ENCODE peak calls at places on chromosomes 13 and 19, in six cellular contexts. Z is GM04503, V is germinal center, N is NCI-H2171 treated with DMSO at 0.1 percent for 48 hours, S is progenitor cell of endocrine pancreas, F is endodermal cell. Y is an unnamed sample.

GRCh38 chr13:102900193-102900608 is 54.4 kb downstream of the ERCC5 start:
- DNase-seq in N (no peak), F (no peak), S (no peak), V (no peak), Z (no peak), Y (no peak)

GRCh38 chr19:44855606-44856005 is 9.5 kb downstream of the NECTIN2 start:
- DNase-seq in F (no peak), N (no peak), Z (no peak), S (no peak), V (no peak), Y (no peak)

GRCh38 chr19:45999653-46000121 is 4.4 kb downstream of the CCDC61 start:
- DNase-seq in F (peak), N (no peak), S (no peak), V (no peak), Z (no peak), Y (no peak)

GRCh38 chr13:105502193-105502592 is 1033.3 kb downstream of the EFNB2 start:
- DNase-seq in N (peak), S (no peak), F (peak), Z (no peak), V (no peak), Y (no peak)

GRCh38 chr19:45179063-45179847 is 671 bp downstream of the BLOC1S3 start:
- DNase-seq in V (peak), N (no peak), F (peak), Z (no peak), S (no peak), Y (no peak)

GRCh38 chr13:37148501-37148900 is 43.0 kb upstream of the CSNK1A1L start:
- DNase-seq in V (no peak), Z (no peak), F (no peak), N (no peak), S (no peak), Y (peak)

GRCh38 chr13:38705351-38705750 is 18.5 kb downstream of the FREM2 start:
- DNase-seq in S (no peak), N (no peak), Z (no peak), V (no peak), F (no peak), Y (no peak)

GRCh38 chr13:46184277-46184699 is 2.3 kb upstream of the LCP1 start:
- DNase-seq in S (no peak), N (no peak), F (peak), Z (no peak), V (peak), Y (peak)

GRCh38 chr13:33322965-33323668 is 37.6 kb upstream of the STARD13 start:
- DNase-seq in V (no peak), F (no peak), N (peak), S (no peak), Z (no peak), Y (no peak)

GRCh38 chr13:39970177-39970846 is 314.9 kb downstream of the COG6 start:
- DNase-seq in V (no peak), S (no peak), N (no peak), F (no peak), Z (no peak), Y (no peak)

GRCh38 chr13:97030705-97031452 is 36.6 kb upstream of the OXGR1 start:
- DNase-seq in N (peak), F (no peak), Z (no peak), V (peak), S (no peak), Y (peak)

GRCh38 chr19:46372901-46373572 is 26.1 kb downstream of the PPP5C start:
- DNase-seq in Z (no peak), N (peak), S (no peak), V (no peak), F (peak), Y (no peak)

GRCh38 chr19:2523630-2524311 is 47.8 kb downstream of the GADD45B start:
- DNase-seq in N (no peak), S (no peak), F (no peak), V (no peak), Z (peak), Y (no peak)

GRCh38 chr13:113651511-113652403 is 6.2 kb downstream of the ATP4B start:
- DNase-seq in Z (no peak), V (no peak), F (peak), S (no peak), N (no peak), Y (no peak)

GRCh38 chr13:30308548-30308947 is 1.2 kb upstream of the KATNAL1 start:
- DNase-seq in S (no peak), Z (no peak), F (no peak), N (no peak), V (no peak), Y (no peak)

GRCh38 chr13:95530178-95530577 is 22.3 kb upstream of the CLDN10 start:
- DNase-seq in S (no peak), N (peak), Z (no peak), F (no peak), V (no peak), Y (peak)

GRCh38 chr13:60155978-60156377 is 7.8 kb downstream of the DIAPH3 start:
- DNase-seq in N (no peak), F (no peak), V (no peak), S (no peak), Z (no peak), Y (peak)

GRCh38 chr13:41418751-41419150 is 38.6 kb upstream of the RGCC start:
- DNase-seq in S (no peak), N (no peak), Z (no peak), F (no peak), V (no peak), Y (no peak)

GRCh38 chr13:44159633-44160279 is 213.9 kb upstream of the SERP2 start:
- DNase-seq in V (no peak), N (no peak), Z (no peak), S (no peak), F (no peak), Y (no peak)

GRCh38 chr19:3618811-3619630 is 7.6 kb downstream of the CACTIN start:
- DNase-seq in N (no peak), Z (no peak), S (no peak), V (no peak), F (no peak), Y (no peak)

GRCh38 chr19:19656451-19657396 is 6.8 kb downstream of the ATP13A1 start:
- DNase-seq in F (no peak), S (no peak), Z (no peak), V (no peak), N (no peak), Y (no peak)

GRCh38 chr19:53707278-53707677 is 75.5 kb downstream of the DPRX start:
- DNase-seq in F (no peak), S (no peak), N (no peak), Z (no peak), V (no peak), Y (no peak)

GRCh38 chr13:78602561-78603239 is 652 bp downstream of the POU4F1 start:
- DNase-seq in F (peak), S (no peak), N (peak), Z (no peak), V (peak), Y (peak)

GRCh38 chr19:2076481-2077082 is 19.5 kb downstream of the MOB3A start:
- DNase-seq in V (no peak), F (no peak), Z (no peak), N (no peak), S (no peak), Y (no peak)

GRCh38 chr13:51303882-51304281 is 35.6 kb upstream of the SERPINE3 start:
- DNase-seq in Z (no peak), N (no peak), V (no peak), F (peak), S (no peak), Y (no peak)

GRCh38 chr19:1650627-1651009 is 1.8 kb downstream of the TCF3 start:
- DNase-seq in N (no peak), F (peak), V (peak), Z (no peak), S (no peak), Y (no peak)

GRCh38 chr13:110329798-110330461 is 22.8 kb downstream of the COL4A2 start:
- DNase-seq in F (no peak), V (no peak), Z (no peak), S (no peak), N (no peak), Y (no peak)

GRCh38 chr19:918481-919156 is 1.5 kb downstream of the KISS1R start:
- DNase-seq in V (no peak), N (peak), Z (no peak), S (no peak), F (peak), Y (peak)

GRCh38 chr19:22517496-22518411 is 95.6 kb upstream of the ZNF98 start:
- DNase-seq in N (no peak), F (no peak), Z (no peak), S (no peak), V (no peak), Y (no peak)

GRCh38 chr13:109345433-109345941 is 440.9 kb downstream of the IRS2 start:
- DNase-seq in F (no peak), N (no peak), V (no peak), Z (peak), S (no peak), Y (no peak)

GRCh38 chr13:102504002-102504401 is 92.8 kb upstream of the TPP2 start:
- DNase-seq in Z (no peak), S (no peak), F (no peak), V (no peak), N (no peak), Y (no peak)

GRCh38 chr13:94433055-94433947 is 46.2 kb downstream of the DCT start:
- DNase-seq in S (no peak), V (peak), Z (no peak), N (peak), F (peak), Y (peak)

GRCh38 chr13:20566424-20566916 is 487 bp upstream of the IFT88 start:
- DNase-seq in N (peak), Z (peak), V (no peak), S (no peak), F (no peak), Y (peak)

GRCh38 chr19:7869910-7870511 is 4.2 kb downstream of the PRR36 start:
- DNase-seq in N (no peak), Z (no peak), V (peak), S (no peak), F (peak), Y (no peak)

GRCh38 chr19:6047741-6048231 is 62.5 kb downstream of the RFX2 start:
- DNase-seq in S (peak), V (no peak), N (peak), F (peak), Z (no peak), Y (peak)

GRCh38 chr19:53812335-53812734 is 11.8 kb downstream of the NLRP12 start:
- DNase-seq in S (no peak), N (no peak), V (no peak), F (peak), Z (no peak), Y (no peak)

GRCh38 chr13:40875583-40875982 is 86.2 kb downstream of the SLC25A15 start:
- DNase-seq in F (no peak), V (no peak), N (no peak), S (no peak), Z (no peak), Y (no peak)

Y was measured in NCI-H524.